ENCODE peak calls at places on chromosomes 12 and 14, in six cellular contexts. F is upper lobe of left lung, Y is A549, A is gastrocnemius medialis, B is IMR-90, Q is body of pancreas. T is an unnamed sample.

GRCh38 chr12:10632226-10632625 is 18.8 kb upstream of the MAGOHB start:
- DNase-seq in Y (no peak), B (peak; percentile 31), F (no peak), A (no peak), Q (no peak), T (no peak)

GRCh38 chr14:54796961-54797360 is 105.7 kb downstream of the GCH1 start:
- DNase-seq in Q (no peak), F (no peak), A (no peak), Y (no peak), B (peak; percentile 81), T (no peak)

GRCh38 chr12:4449862-4450222 is 4.2 kb upstream of the FGF6 start:
- DNase-seq in A (no peak), F (no peak), B (no peak), Q (peak; percentile 67), Y (no peak), T (no peak)

GRCh38 chr14:34018125-34018524 is 67.3 kb upstream of the EGLN3 start:
- DNase-seq in Q (no peak), B (no peak), Y (no peak), A (no peak), F (no peak), T (no peak)

GRCh38 chr14:91119556-91120311 is 5.9 kb downstream of the DGLUCY start:
- DNase-seq in Q (no peak), B (peak; percentile 89), Y (peak; percentile 33), A (peak; percentile 83), F (no peak), T (no peak)

GRCh38 chr12:113322353-113322752 is 12.6 kb downstream of the SLC8B1 start:
- DNase-seq in A (no peak), B (peak; percentile 90), Q (no peak), F (no peak), Y (no peak), T (no peak)

GRCh38 chr14:94643316-94644101 is 31.3 kb downstream of the SERPINA3 start:
- DNase-seq in F (no peak), Y (no peak), Q (no peak), B (no peak), A (no peak), T (no peak)

GRCh38 chr12:13187399-13187798 is 9.1 kb upstream of the EMP1 start:
- DNase-seq in B (peak; percentile 88), Y (peak; percentile 65), F (no peak), A (no peak), Q (no peak), T (no peak)

GRCh38 chr14:61927015-61927414 is 164.8 kb downstream of the SNAPC1 start:
- DNase-seq in Q (no peak), A (no peak), F (no peak), B (peak; percentile 69), Y (no peak), T (no peak)

GRCh38 chr14:63273717-63274673 is 44.7 kb downstream of the GPHB5 start:
- DNase-seq in Y (no peak), A (peak; percentile 7), Q (peak; percentile 18), F (no peak), B (no peak), T (peak; percentile 54)

GRCh38 chr14:105140581-105140980 is 28.0 kb downstream of the JAG2 start:
- DNase-seq in A (no peak), F (no peak), Q (no peak), B (no peak), Y (no peak), T (no peak)

GRCh38 chr12:77104792-77105191 is 39.4 kb upstream of the E2F7 start:
- DNase-seq in F (no peak), Q (no peak), Y (no peak), B (peak; percentile 72), A (no peak), T (no peak)

GRCh38 chr12:104167519-104168458 is 29.8 kb upstream of the NFYB start:
- DNase-seq in Y (no peak), B (no peak), F (no peak), Q (no peak), A (no peak), T (no peak)

GRCh38 chr14:63896278-63896720 is 43.5 kb downstream of the SYNE2 start:
- DNase-seq in A (peak; percentile 11), Q (peak; percentile 68), F (peak; percentile 48), B (peak; percentile 71), Y (peak; percentile 55), T (peak; percentile 32)

GRCh38 chr14:60327447-60328331 is 78.7 kb downstream of the PPM1A start:
- DNase-seq in A (peak; percentile 68), Q (peak; percentile 78), F (peak; percentile 27), Y (peak; percentile 14), B (peak; percentile 20), T (no peak)

GRCh38 chr12:6378709-6379427 is 3.5 kb upstream of the SCNN1A start:
- DNase-seq in Y (no peak), F (no peak), Q (no peak), A (no peak), B (no peak), T (peak; percentile 12)

GRCh38 chr12:126874427-126875026 is 1392.4 kb upstream of the TMEM132C start:
- DNase-seq in Y (peak; percentile 63), A (peak; percentile 2), B (no peak), F (peak; percentile 28), Q (peak; percentile 79), T (peak; percentile 21)

GRCh38 chr14:59429798-59430197 is 35.4 kb downstream of the GPR135 start:
- DNase-seq in A (no peak), B (no peak), F (no peak), Y (no peak), Q (no peak), T (no peak)

GRCh38 chr12:67593871-67594330 is 54.6 kb upstream of the DYRK2 start:
- DNase-seq in F (no peak), A (no peak), B (no peak), Q (no peak), Y (no peak), T (no peak)

GRCh38 chr12:9717070-9717925 is 15.6 kb downstream of the CLECL1 start:
- DNase-seq in A (no peak), F (no peak), Y (no peak), Q (no peak), B (no peak), T (no peak)

GRCh38 chr14:58796636-58797429 is 159.1 kb downstream of the DACT1 start:
- DNase-seq in Q (no peak), Y (no peak), F (peak; percentile 38), B (peak; percentile 16), A (no peak), T (no peak)

GRCh38 chr12:93407283-93407962 is 29.7 kb downstream of the NUDT4 start:
- DNase-seq in F (no peak), Y (no peak), B (no peak), Q (no peak), A (no peak), T (no peak)

GRCh38 chr12:94149781-94150482 is 1.6 kb downstream of the PLXNC1 start:
- DNase-seq in B (no peak), F (peak; percentile 42), Y (peak; percentile 21), A (no peak), Q (peak; percentile 53), T (peak; percentile 51)

GRCh38 chr14:80080601-80081000 is 130.7 kb downstream of the DIO2 start:
- DNase-seq in A (no peak), Q (no peak), F (no peak), Y (no peak), B (no peak), T (no peak)

GRCh38 chr12:7602287-7602686 is 63.4 kb downstream of the APOBEC1 start:
- DNase-seq in A (no peak), B (peak; percentile 11), Y (no peak), Q (no peak), F (no peak), T (no peak)

GRCh38 chr12:123867141-123867540 is 105.0 kb downstream of the DNAH10 start:
- DNase-seq in F (no peak), Q (no peak), A (no peak), B (no peak), Y (no peak), T (no peak)

GRCh38 chr12:42216737-42217136 is 21.3 kb downstream of the YAF2 start:
- DNase-seq in Q (no peak), Y (no peak), A (no peak), B (no peak), F (no peak), T (no peak)

GRCh38 chr14:83777516-83777915 is 1752.4 kb upstream of the FLRT2 start:
- DNase-seq in Q (no peak), Y (no peak), A (no peak), F (no peak), B (peak; percentile 57), T (no peak)

GRCh38 chr14:75579882-75580281 is 1.5 kb downstream of the FLVCR2 start:
- DNase-seq in Q (no peak), F (no peak), A (peak; percentile 42), B (no peak), Y (no peak), T (no peak)

GRCh38 chr12:115088995-115089841 is 405.2 kb upstream of the TBX3 start:
- DNase-seq in B (no peak), A (no peak), F (no peak), Y (no peak), Q (no peak), T (no peak)

GRCh38 chr14:75422169-75422568 is 5.7 kb upstream of the JDP2 start:
- DNase-seq in Q (no peak), B (peak; percentile 92), F (no peak), A (no peak), Y (peak; percentile 74), T (no peak)

GRCh38 chr12:107843351-107844311 is 69.1 kb downstream of the ASCL4 start:
- DNase-seq in Q (no peak), F (no peak), B (no peak), A (no peak), Y (no peak), T (no peak)

GRCh38 chr12:51838762-51839161 is 9.8 kb downstream of the FIGNL2 start:
- DNase-seq in Q (no peak), B (no peak), F (no peak), A (no peak), Y (no peak), T (no peak)
- H3K27ac ChIP-seq in Q (no peak overlapping the region), B (no peak overlapping the region), F (no peak overlapping the region), A (no peak overlapping the region), Y (no peak overlapping the region), T (no peak overlapping the region)

DNA sequence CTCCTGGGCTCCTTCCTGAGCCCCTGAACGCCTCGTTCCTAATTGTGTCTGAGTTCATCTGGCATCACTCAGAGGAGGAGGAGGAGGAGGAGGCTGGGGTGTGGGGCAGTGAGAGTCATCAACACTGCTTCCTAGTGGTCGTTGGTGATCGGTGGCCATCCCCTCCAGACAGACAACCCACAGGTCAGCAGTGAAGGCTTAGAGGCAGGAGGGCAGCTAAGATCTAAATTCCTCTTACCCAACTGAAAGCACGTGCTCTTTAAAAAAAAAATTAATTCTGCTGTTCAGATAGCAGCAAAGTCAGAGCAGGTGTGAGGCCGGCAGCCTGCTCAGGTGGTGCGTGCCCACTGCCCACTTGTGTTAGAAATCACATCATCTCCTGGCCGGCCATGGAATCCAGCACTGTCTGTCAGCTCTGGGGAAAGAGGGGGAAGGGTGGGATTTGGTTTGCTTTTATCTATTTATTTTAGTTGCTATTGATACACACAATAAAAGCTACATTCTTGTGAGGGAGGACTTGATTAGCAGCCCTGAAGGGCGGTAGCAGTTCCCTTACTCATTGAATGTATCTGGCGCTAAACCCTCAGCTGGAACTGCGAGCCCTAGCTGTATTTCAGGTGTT is 46.6 kb downstream of the PPP2R5C start:
- DNase-seq in Y (peak; percentile 27), F (no peak), A (no peak), B (no peak), Q (peak; percentile 76), T (no peak)
- TF ChIP-seq CTCF in Y (no peak), F (no peak), A (no peak), B (no peak), Q (peak; percentile 4), T (no peak)

GRCh38 chr12:90481748-90482147 is 473.2 kb downstream of the CCER1 start:
- DNase-seq in B (no peak), A (no peak), Y (no peak), Q (no peak), F (no peak), T (no peak)
- TF ChIP-seq POLR2A in B (no peak), A (no peak), Y (no peak), Q (no peak), F (no peak), T (no peak)

GRCh38 chr14:100159865-100160533 is 554 bp upstream of the DEGS2 start:
- DNase-seq in B (no peak), F (no peak), Q (no peak), A (no peak), Y (no peak), T (no peak)
- H3K27ac ChIP-seq in B (no peak overlapping the region), F (no peak overlapping the region), Q (peak overlapping the region; percentile 64), A (no peak overlapping the region), Y (peak overlapping the region; percentile 20), T (no peak overlapping the region)

T was measured in uterus.